ENCODE peak calls at places on chromosomes 2 and 18, in eight cellular contexts. S is upper lobe of left lung, R is fibroblast of mammary gland, U is GM12865, M is OCI-LY7, N is adrenal gland, B is upper lobe of right lung, W is adipocyte. Q is an unnamed sample.

GRCh38 chr2:174300114-174300513 is 34.6 kb upstream of the SP9 start:
- DNase-seq in R (peak), S (no peak), B (no peak), U (no peak), W (peak), M (no peak), N (no peak), Q (no peak)

GRCh38 chr2:99709229-99709628 is 219.4 kb upstream of the REV1 start:
- DNase-seq in S (no peak), R (no peak), M (no peak), W (no peak), B (no peak), U (no peak), N (no peak), Q (no peak)

GRCh38 chr2:174076948-174077347 is 111.8 kb upstream of the SP3 start:
- DNase-seq in S (no peak), R (no peak), N (no peak), W (no peak), U (no peak), B (no peak), M (no peak), Q (no peak)

GRCh38 chr2:174573621-174574081 is 24.0 kb downstream of the WIPF1 start:
- DNase-seq in B (peak), W (no peak), R (no peak), M (no peak), N (peak), S (peak), U (no peak), Q (peak)

GRCh38 chr18:10490401-10491289 is 35.2 kb upstream of the NAPG start:
- DNase-seq in B (no peak), N (no peak), R (no peak), U (peak), S (peak), W (no peak), M (peak), Q (no peak)

GRCh38 chr2:173580869-173581268 is 226.2 kb downstream of the CDCA7 start:
- DNase-seq in B (no peak), W (no peak), U (no peak), N (no peak), R (no peak), S (no peak), M (no peak), Q (no peak)

GRCh38 chr2:50840346-50841124 is 191.4 kb downstream of the NRXN1 start:
- DNase-seq in R (no peak), W (no peak), U (no peak), N (no peak), S (no peak), B (no peak), M (no peak), Q (no peak)

GRCh38 chr2:240522406-240522805 is 35.4 kb downstream of the ANKMY1 start:
- DNase-seq in W (no peak), N (no peak), U (no peak), M (no peak), B (no peak), R (no peak), S (no peak), Q (no peak)

GRCh38 chr2:44524347-44524926 is 162.7 kb downstream of the CAMKMT start:
- DNase-seq in M (no peak), S (no peak), B (no peak), N (no peak), R (peak), W (peak), U (no peak), Q (no peak)

GRCh38 chr18:23501626-23502025 is 1.7 kb upstream of the RMC1 start:
- DNase-seq in M (no peak), S (no peak), U (no peak), R (no peak), B (no peak), W (no peak), N (no peak), Q (no peak)
- H3K4me3 ChIP-seq in M (no peak), S (no peak), U (no peak), R (no peak), B (no peak), W (no peak), N (no peak), Q (no peak)

GRCh38 chr2:187548658-187549057 is 5.6 kb downstream of the TFPI start:
- DNase-seq in M (no peak), W (no peak), R (no peak), U (no peak), S (no peak), B (no peak), N (no peak), Q (no peak)
- H3K4me3 ChIP-seq in M (no peak), W (no peak), R (no peak), U (no peak), S (no peak), B (peak), N (no peak), Q (peak)

DNA sequence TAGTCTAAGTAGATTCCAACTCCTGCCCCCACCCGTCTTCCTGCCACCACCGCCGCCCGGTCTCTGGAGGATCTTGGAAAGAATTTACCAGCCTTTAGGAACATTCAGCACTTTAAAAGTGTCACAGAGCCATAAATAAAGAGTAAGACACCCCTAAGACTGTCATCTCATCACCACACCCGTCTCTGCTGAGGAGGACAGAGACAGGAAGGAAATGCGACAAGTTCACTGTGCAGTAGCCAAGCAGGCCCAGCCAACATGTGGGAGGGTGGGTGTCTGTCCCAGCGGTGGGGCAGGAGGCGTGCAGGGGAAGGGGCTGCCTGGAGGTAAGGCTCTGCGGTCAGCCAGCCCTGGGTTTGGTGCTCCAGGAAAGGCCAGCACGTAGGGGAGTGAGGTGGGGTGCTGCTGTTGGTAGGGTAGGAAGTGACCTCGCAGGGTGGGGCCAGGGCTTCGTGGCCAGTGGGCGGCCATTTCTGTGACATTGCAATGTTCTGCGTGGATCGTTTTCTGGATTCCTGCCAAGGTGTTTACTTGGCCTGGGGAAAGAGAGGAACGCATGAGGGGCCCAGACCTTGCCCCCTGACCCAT is 111.6 kb downstream of the FAM210A start:
- DNase-seq in R (no peak), U (peak), S (no peak), W (no peak), N (peak), M (peak), B (no peak), Q (no peak)
- H3K4me3 ChIP-seq in R (no peak), U (peak), S (no peak), W (no peak), N (no peak), M (peak), B (no peak), Q (peak)

DNA sequence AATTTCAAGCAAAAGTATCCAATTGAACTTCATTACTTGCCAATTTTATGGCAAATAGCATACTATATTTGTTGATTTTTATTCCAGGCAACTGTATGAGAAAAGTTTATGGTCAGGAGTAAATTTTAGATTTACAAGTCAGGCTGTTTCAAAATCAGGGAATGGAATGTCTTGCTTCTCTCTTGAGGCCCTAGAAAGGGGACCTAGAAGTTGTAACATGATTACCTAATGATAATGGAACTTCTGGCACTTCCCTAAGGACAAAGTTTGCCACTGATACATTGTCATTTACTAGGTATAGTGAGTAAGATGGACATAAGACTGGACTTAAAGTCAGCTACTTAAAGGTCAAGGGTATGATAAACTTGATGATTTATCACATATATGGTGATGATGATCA is 103.3 kb upstream of the VRK2 start:
- DNase-seq in M (no peak), N (no peak), W (peak), S (no peak), R (peak), B (no peak), U (no peak), Q (no peak)
- H3K4me3 ChIP-seq in M (no peak), N (no peak), W (peak), S (no peak), R (no peak), B (no peak), U (no peak), Q (no peak)

DNA sequence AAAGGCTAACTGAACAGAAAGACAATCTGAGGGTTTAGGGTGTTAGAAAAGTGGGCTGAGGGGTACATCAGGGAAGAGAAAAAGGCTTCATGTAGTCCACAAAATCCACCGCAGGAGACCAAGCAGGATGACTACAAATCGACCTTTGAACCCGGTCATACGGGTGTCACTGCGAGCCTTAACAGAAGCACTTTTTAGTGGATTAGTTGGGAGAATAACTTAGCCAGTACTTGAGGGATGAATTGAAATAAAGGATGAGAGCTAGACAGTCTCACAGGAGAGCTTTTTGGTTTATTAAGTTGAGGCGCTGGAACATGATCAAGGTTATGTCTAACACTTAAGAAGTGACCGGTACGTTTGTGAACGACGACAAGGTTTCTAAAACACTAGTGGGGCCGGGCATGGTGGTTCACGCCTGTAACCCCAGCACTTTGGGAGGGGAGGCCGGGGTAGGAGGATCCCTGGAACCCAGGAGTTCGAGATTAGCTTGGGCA is 217.7 kb downstream of the MCFD2 start:
- DNase-seq in M (peak), N (no peak), B (no peak), R (no peak), W (no peak), U (no peak), S (no peak), Q (no peak)
- H3K4me3 ChIP-seq in M (peak), N (no peak), B (peak), R (peak), W (peak), U (peak), S (peak), Q (peak)

DNA sequence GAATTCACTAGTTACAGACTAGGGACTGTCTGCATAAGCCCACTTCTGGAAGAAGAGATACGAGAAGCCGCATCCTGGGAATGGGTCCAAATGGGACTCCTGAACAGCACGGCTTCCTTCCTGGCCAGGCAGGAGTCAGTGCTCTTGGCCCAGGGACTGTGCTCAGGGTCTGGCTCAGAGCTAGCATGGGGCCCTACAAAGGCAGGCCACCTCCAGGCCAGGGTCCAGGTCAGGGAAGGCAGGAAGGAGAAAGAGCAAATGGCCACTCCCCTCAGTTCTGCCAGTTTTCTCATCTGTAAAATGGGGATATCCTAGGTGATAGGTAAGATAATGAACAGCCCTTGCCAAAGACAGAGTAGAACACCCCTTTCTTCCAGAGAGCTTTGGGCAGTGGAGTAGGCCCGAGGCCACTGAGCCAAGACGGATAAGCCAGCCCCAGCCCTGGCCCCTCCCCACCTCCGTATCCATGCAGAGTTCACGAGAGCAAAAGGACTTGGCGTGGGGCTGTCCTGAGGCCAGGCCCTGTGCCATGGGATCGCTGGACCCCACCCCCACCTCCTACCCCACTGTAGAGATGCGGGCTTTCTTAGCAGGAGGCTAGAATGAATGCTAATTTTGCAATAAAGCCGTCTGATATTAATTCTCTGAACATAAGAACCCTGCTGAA is 190.1 kb downstream of the MGAT5 start:
- DNase-seq in B (no peak), R (no peak), S (no peak), W (no peak), M (no peak), N (no peak), U (no peak), Q (no peak)
- H3K4me3 ChIP-seq in B (no peak), R (no peak), S (no peak), W (no peak), M (no peak), N (no peak), U (no peak), Q (no peak)

DNA sequence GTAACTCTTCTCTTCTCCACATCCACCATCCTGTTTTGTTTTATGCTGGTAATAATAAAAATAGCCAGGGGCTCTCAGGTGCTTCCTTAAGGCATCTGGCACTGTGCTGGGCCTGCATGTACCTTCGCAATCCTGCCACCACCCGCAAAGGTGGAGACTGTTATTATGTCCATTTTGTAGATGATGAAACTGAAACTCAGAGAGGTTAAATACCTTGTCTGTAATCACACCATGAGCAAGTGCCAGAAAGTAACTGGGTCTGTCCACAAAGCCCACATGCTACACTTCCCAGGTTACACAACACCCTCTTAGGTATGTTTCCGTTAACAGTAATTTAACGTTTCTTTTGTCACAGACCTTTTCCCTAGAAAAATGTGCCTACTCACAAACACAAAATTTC is 27.0 kb downstream of the NRP2 start:
- DNase-seq in N (no peak), M (no peak), W (no peak), R (no peak), B (no peak), S (no peak), U (peak), Q (no peak)
- H3K4me3 ChIP-seq in N (no peak), M (no peak), W (no peak), R (no peak), B (no peak), S (no peak), U (no peak), Q (no peak)

DNA sequence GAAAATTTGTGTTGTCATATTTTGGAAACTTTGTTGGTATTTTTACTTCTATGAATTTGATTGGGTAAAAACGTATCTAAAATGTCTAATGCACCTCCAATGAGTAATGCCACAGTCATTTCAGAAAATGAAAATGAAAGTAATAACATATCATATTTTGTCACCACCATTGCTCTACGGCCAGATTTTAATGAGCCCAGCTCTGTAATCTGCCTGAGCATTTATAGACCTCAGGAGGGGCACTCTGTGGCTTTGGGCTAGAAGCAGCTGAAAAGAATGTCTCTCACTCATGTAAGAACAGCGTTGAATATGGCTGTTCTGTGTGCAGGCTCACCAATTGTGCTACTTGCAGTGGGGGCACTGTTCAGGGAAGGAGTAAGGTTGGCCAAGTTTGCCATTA is 32.7 kb upstream of the ABCA12 start:
- DNase-seq in U (peak), N (no peak), M (no peak), B (no peak), S (no peak), R (no peak), W (peak), Q (no peak)
- H3K4me3 ChIP-seq in U (no peak), N (no peak), M (no peak), B (peak), S (no peak), R (no peak), W (peak), Q (peak)

DNA sequence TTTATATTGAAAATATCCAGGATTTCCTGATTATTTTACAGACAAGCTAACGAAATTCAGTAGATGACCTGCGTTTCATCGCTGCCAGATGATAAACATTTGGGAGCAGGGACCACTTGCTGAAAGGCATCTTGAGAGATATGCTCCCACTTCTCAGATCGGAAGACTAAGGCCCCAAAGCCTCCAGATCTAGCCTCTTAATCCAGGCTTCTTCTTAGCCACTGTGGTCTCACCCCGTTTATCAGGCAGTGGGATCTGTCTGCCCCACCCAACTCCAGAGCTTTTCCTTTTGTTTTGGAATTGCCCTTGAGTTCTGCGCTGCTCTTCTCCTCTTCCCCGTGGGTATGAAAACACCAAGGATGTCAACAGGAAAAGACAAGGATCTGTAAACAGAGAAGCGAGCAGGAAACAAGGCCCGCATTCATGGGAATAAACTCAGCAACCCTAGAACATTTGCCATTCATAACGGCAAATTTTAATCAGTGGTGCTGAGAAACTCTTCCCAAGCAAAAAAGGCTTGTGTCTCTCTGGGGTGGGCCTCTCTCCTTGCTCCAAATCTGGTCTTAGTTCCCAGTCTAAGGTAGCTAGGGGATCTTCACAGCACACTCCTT is 21.4 kb downstream of the MYL12B start:
- DNase-seq in N (no peak), W (no peak), U (no peak), B (no peak), R (no peak), S (no peak), M (no peak), Q (no peak)
- H3K4me3 ChIP-seq in N (no peak), W (no peak), U (no peak), B (no peak), R (no peak), S (peak), M (no peak), Q (peak)

GRCh38 chr18:13137939-13138821 is 80.4 kb upstream of the LDLRAD4 start:
- DNase-seq in M (no peak), B (peak), W (no peak), R (peak), S (peak), U (peak), N (peak), Q (peak)
- H3K4me3 ChIP-seq in M (no peak), B (peak), W (peak), R (peak), S (peak), U (peak), N (no peak), Q (peak)